ENCODE peak calls at places on chromosomes 13 and 19, in ten cellular contexts. One of them, this sample, is unnamed.

GRCh38 chr19:13463296-13463695 is 43.0 kb downstream of the CACNA1A start:
- DNase-seq in amniotic stem cell: no peak
- DNase-seq in AG10803: peak; percentile 9
- DNase-seq in AML-193: peak; percentile 0
- DNase-seq in GM04504: no peak
- DNase-seq in transverse colon: no peak
- DNase-seq in activated naive CD8-positive, alpha-beta T cell treated with anti-CD3 and anti-CD28 coated beads, Interleukin-2, amount 50 U/mL, for 24 hours: peak; percentile 18
- DNase-seq in T-helper 9 cell: peak; percentile 2
- DNase-seq in fibroblast of pulmonary artery: peak; percentile 14
- DNase-seq in omental fat pad: no peak
- DNase-seq in this sample: no peak

GRCh38 chr13:38965281-38965680 is 25.4 kb downstream of the STOML3 start:
- DNase-seq in amniotic stem cell: no peak
- DNase-seq in AG10803: no peak
- DNase-seq in AML-193: no peak
- DNase-seq in GM04504: no peak
- DNase-seq in transverse colon: no peak
- DNase-seq in activated naive CD8-positive, alpha-beta T cell treated with anti-CD3 and anti-CD28 coated beads, Interleukin-2, amount 50 U/mL, for 24 hours: no peak
- DNase-seq in T-helper 9 cell: no peak
- DNase-seq in fibroblast of pulmonary artery: no peak
- DNase-seq in omental fat pad: no peak
- DNase-seq in this sample: no peak

GRCh38 chr19:43797556-43797955 is 4.7 kb downstream of the LYPD5 start:
- DNase-seq in amniotic stem cell: no peak
- DNase-seq in AG10803: no peak
- DNase-seq in AML-193: no peak
- DNase-seq in GM04504: no peak
- DNase-seq in transverse colon: no peak
- DNase-seq in activated naive CD8-positive, alpha-beta T cell treated with anti-CD3 and anti-CD28 coated beads, Interleukin-2, amount 50 U/mL, for 24 hours: no peak
- DNase-seq in T-helper 9 cell: no peak
- DNase-seq in fibroblast of pulmonary artery: no peak
- DNase-seq in omental fat pad: no peak
- DNase-seq in this sample: no peak

GRCh38 chr13:49373699-49374098 is 70.2 kb downstream of the CAB39L start:
- DNase-seq in amniotic stem cell: no peak
- DNase-seq in AG10803: no peak
- DNase-seq in AML-193: no peak
- DNase-seq in GM04504: no peak
- DNase-seq in transverse colon: no peak
- DNase-seq in activated naive CD8-positive, alpha-beta T cell treated with anti-CD3 and anti-CD28 coated beads, Interleukin-2, amount 50 U/mL, for 24 hours: no peak
- DNase-seq in T-helper 9 cell: no peak
- DNase-seq in fibroblast of pulmonary artery: peak; percentile 24
- DNase-seq in omental fat pad: no peak
- DNase-seq in this sample: no peak

GRCh38 chr13:76009491-76009890 is 373.4 kb downstream of the LMO7 start:
- DNase-seq in amniotic stem cell: no peak
- DNase-seq in AG10803: no peak
- DNase-seq in AML-193: no peak
- DNase-seq in GM04504: no peak
- DNase-seq in transverse colon: no peak
- DNase-seq in activated naive CD8-positive, alpha-beta T cell treated with anti-CD3 and anti-CD28 coated beads, Interleukin-2, amount 50 U/mL, for 24 hours: no peak
- DNase-seq in T-helper 9 cell: no peak
- DNase-seq in fibroblast of pulmonary artery: peak; percentile 21
- DNase-seq in omental fat pad: no peak
- DNase-seq in this sample: peak; percentile 59

GRCh38 chr13:28805193-28805819 is 14.8 kb upstream of the MTUS2 start:
- DNase-seq in amniotic stem cell: no peak
- DNase-seq in AG10803: no peak
- DNase-seq in AML-193: peak; percentile 27
- DNase-seq in GM04504: no peak
- DNase-seq in transverse colon: no peak
- DNase-seq in activated naive CD8-positive, alpha-beta T cell treated with anti-CD3 and anti-CD28 coated beads, Interleukin-2, amount 50 U/mL, for 24 hours: peak; percentile 61
- DNase-seq in T-helper 9 cell: peak; percentile 22
- DNase-seq in fibroblast of pulmonary artery: peak; percentile 13
- DNase-seq in omental fat pad: no peak
- DNase-seq in this sample: no peak

GRCh38 chr19:47228937-47229673 is 1.9 kb downstream of the BBC3 start:
- DNase-seq in amniotic stem cell: no peak
- DNase-seq in AG10803: peak; percentile 57
- DNase-seq in AML-193: no peak
- DNase-seq in GM04504: no peak
- DNase-seq in transverse colon: peak; percentile 29
- DNase-seq in activated naive CD8-positive, alpha-beta T cell treated with anti-CD3 and anti-CD28 coated beads, Interleukin-2, amount 50 U/mL, for 24 hours: peak; percentile 27
- DNase-seq in T-helper 9 cell: peak; percentile 29
- DNase-seq in fibroblast of pulmonary artery: peak; percentile 43
- DNase-seq in omental fat pad: no peak
- DNase-seq in this sample: peak; percentile 67

GRCh38 chr13:96984061-96984508 is 10.2 kb downstream of the OXGR1 start:
- DNase-seq in amniotic stem cell: no peak
- DNase-seq in AG10803: no peak
- DNase-seq in AML-193: no peak
- DNase-seq in GM04504: no peak
- DNase-seq in transverse colon: peak; percentile 76
- DNase-seq in activated naive CD8-positive, alpha-beta T cell treated with anti-CD3 and anti-CD28 coated beads, Interleukin-2, amount 50 U/mL, for 24 hours: no peak
- DNase-seq in T-helper 9 cell: no peak
- DNase-seq in fibroblast of pulmonary artery: peak; percentile 39
- DNase-seq in omental fat pad: no peak
- DNase-seq in this sample: peak; percentile 75

GRCh38 chr19:3335431-3336350 is 30.7 kb upstream of the NFIC start:
- DNase-seq in amniotic stem cell: no peak
- DNase-seq in AG10803: peak; percentile 65
- DNase-seq in AML-193: no peak
- DNase-seq in GM04504: peak; percentile 42
- DNase-seq in transverse colon: peak; percentile 74
- DNase-seq in activated naive CD8-positive, alpha-beta T cell treated with anti-CD3 and anti-CD28 coated beads, Interleukin-2, amount 50 U/mL, for 24 hours: no peak
- DNase-seq in T-helper 9 cell: no peak
- DNase-seq in fibroblast of pulmonary artery: peak; percentile 49
- DNase-seq in omental fat pad: no peak
- DNase-seq in this sample: no peak

GRCh38 chr19:46772170-46773017 is 16.0 kb downstream of the SLC1A5 start:
- DNase-seq in amniotic stem cell: no peak
- DNase-seq in AG10803: peak; percentile 81
- DNase-seq in AML-193: no peak
- DNase-seq in GM04504: no peak
- DNase-seq in transverse colon: no peak
- DNase-seq in activated naive CD8-positive, alpha-beta T cell treated with anti-CD3 and anti-CD28 coated beads, Interleukin-2, amount 50 U/mL, for 24 hours: no peak
- DNase-seq in T-helper 9 cell: no peak
- DNase-seq in fibroblast of pulmonary artery: no peak
- DNase-seq in omental fat pad: no peak
- DNase-seq in this sample: no peak

GRCh38 chr13:98214707-98215106 is 37.6 kb upstream of the RNF113B start:
- DNase-seq in amniotic stem cell: no peak
- DNase-seq in AG10803: no peak
- DNase-seq in AML-193: no peak
- DNase-seq in GM04504: no peak
- DNase-seq in transverse colon: peak; percentile 61
- DNase-seq in activated naive CD8-positive, alpha-beta T cell treated with anti-CD3 and anti-CD28 coated beads, Interleukin-2, amount 50 U/mL, for 24 hours: no peak
- DNase-seq in T-helper 9 cell: no peak
- DNase-seq in fibroblast of pulmonary artery: no peak
- DNase-seq in omental fat pad: no peak
- DNase-seq in this sample: no peak

GRCh38 chr19:16216744-16217670 is 19.3 kb downstream of the AP1M1 start:
- DNase-seq in amniotic stem cell: no peak
- DNase-seq in AG10803: no peak
- DNase-seq in AML-193: no peak
- DNase-seq in GM04504: no peak
- DNase-seq in transverse colon: no peak
- DNase-seq in activated naive CD8-positive, alpha-beta T cell treated with anti-CD3 and anti-CD28 coated beads, Interleukin-2, amount 50 U/mL, for 24 hours: no peak
- DNase-seq in T-helper 9 cell: no peak
- DNase-seq in fibroblast of pulmonary artery: no peak
- DNase-seq in omental fat pad: no peak
- DNase-seq in this sample: no peak

GRCh38 chr19:16249826-16250434 is 52.2 kb downstream of the AP1M1 start:
- DNase-seq in amniotic stem cell: no peak
- DNase-seq in AG10803: peak; percentile 81
- DNase-seq in AML-193: no peak
- DNase-seq in GM04504: peak; percentile 26
- DNase-seq in transverse colon: no peak
- DNase-seq in activated naive CD8-positive, alpha-beta T cell treated with anti-CD3 and anti-CD28 coated beads, Interleukin-2, amount 50 U/mL, for 24 hours: no peak
- DNase-seq in T-helper 9 cell: no peak
- DNase-seq in fibroblast of pulmonary artery: peak; percentile 28
- DNase-seq in omental fat pad: no peak
- DNase-seq in this sample: no peak

GRCh38 chr13:84192125-84192524 is 309.9 kb upstream of the SLITRK1 start:
- DNase-seq in amniotic stem cell: peak; percentile 54
- DNase-seq in AG10803: peak; percentile 87
- DNase-seq in AML-193: no peak
- DNase-seq in GM04504: peak; percentile 10
- DNase-seq in transverse colon: no peak
- DNase-seq in activated naive CD8-positive, alpha-beta T cell treated with anti-CD3 and anti-CD28 coated beads, Interleukin-2, amount 50 U/mL, for 24 hours: no peak
- DNase-seq in T-helper 9 cell: no peak
- DNase-seq in fibroblast of pulmonary artery: peak; percentile 88
- DNase-seq in omental fat pad: no peak
- DNase-seq in this sample: no peak

GRCh38 chr19:12939292-12939606 is 840 bp downstream of the CALR start:
- DNase-seq in amniotic stem cell: no peak
- DNase-seq in AG10803: peak; percentile 49
- DNase-seq in AML-193: no peak
- DNase-seq in GM04504: no peak
- DNase-seq in transverse colon: peak; percentile 28
- DNase-seq in activated naive CD8-positive, alpha-beta T cell treated with anti-CD3 and anti-CD28 coated beads, Interleukin-2, amount 50 U/mL, for 24 hours: no peak
- DNase-seq in T-helper 9 cell: no peak
- DNase-seq in fibroblast of pulmonary artery: peak; percentile 60
- DNase-seq in omental fat pad: no peak
- DNase-seq in this sample: no peak

GRCh38 chr19:43152217-43152616 is 34.1 kb downstream of the PSG5 start:
- DNase-seq in amniotic stem cell: no peak
- DNase-seq in AG10803: no peak
- DNase-seq in AML-193: no peak
- DNase-seq in GM04504: no peak
- DNase-seq in transverse colon: no peak
- DNase-seq in activated naive CD8-positive, alpha-beta T cell treated with anti-CD3 and anti-CD28 coated beads, Interleukin-2, amount 50 U/mL, for 24 hours: no peak
- DNase-seq in T-helper 9 cell: no peak
- DNase-seq in fibroblast of pulmonary artery: peak; percentile 5
- DNase-seq in omental fat pad: no peak
- DNase-seq in this sample: no peak

GRCh38 chr13:104984296-104984818 is 1551.1 kb downstream of the EFNB2 start:
- DNase-seq in amniotic stem cell: no peak
- DNase-seq in AG10803: no peak
- DNase-seq in AML-193: peak; percentile 99
- DNase-seq in GM04504: no peak
- DNase-seq in transverse colon: no peak
- DNase-seq in activated naive CD8-positive, alpha-beta T cell treated with anti-CD3 and anti-CD28 coated beads, Interleukin-2, amount 50 U/mL, for 24 hours: peak; percentile 27
- DNase-seq in T-helper 9 cell: peak; percentile 9
- DNase-seq in fibroblast of pulmonary artery: peak; percentile 65
- DNase-seq in omental fat pad: no peak
- DNase-seq in this sample: peak; percentile 92

GRCh38 chr13:53782400-53783030 is 753.9 kb downstream of the OLFM4 start:
- DNase-seq in amniotic stem cell: peak; percentile 0
- DNase-seq in AG10803: peak; percentile 50
- DNase-seq in AML-193: peak; percentile 62
- DNase-seq in GM04504: peak; percentile 8
- DNase-seq in transverse colon: no peak
- DNase-seq in activated naive CD8-positive, alpha-beta T cell treated with anti-CD3 and anti-CD28 coated beads, Interleukin-2, amount 50 U/mL, for 24 hours: no peak
- DNase-seq in T-helper 9 cell: no peak
- DNase-seq in fibroblast of pulmonary artery: peak; percentile 66
- DNase-seq in omental fat pad: no peak
- DNase-seq in this sample: peak; percentile 57

GRCh38 chr19:42038675-42039074 is 31.3 kb downstream of the GRIK5 start:
- DNase-seq in amniotic stem cell: no peak
- DNase-seq in AG10803: peak; percentile 13
- DNase-seq in AML-193: no peak
- DNase-seq in GM04504: no peak
- DNase-seq in transverse colon: no peak
- DNase-seq in activated naive CD8-positive, alpha-beta T cell treated with anti-CD3 and anti-CD28 coated beads, Interleukin-2, amount 50 U/mL, for 24 hours: no peak
- DNase-seq in T-helper 9 cell: no peak
- DNase-seq in fibroblast of pulmonary artery: no peak
- DNase-seq in omental fat pad: no peak
- DNase-seq in this sample: no peak

GRCh38 chr13:66714795-66715194 is 515.3 kb downstream of the PCDH9 start:
- DNase-seq in amniotic stem cell: no peak
- DNase-seq in AG10803: no peak
- DNase-seq in AML-193: no peak
- DNase-seq in GM04504: no peak
- DNase-seq in transverse colon: no peak
- DNase-seq in activated naive CD8-positive, alpha-beta T cell treated with anti-CD3 and anti-CD28 coated beads, Interleukin-2, amount 50 U/mL, for 24 hours: no peak
- DNase-seq in T-helper 9 cell: no peak
- DNase-seq in fibroblast of pulmonary artery: no peak
- DNase-seq in omental fat pad: no peak
- DNase-seq in this sample: no peak

GRCh38 chr13:98240131-98240530 is 63.1 kb upstream of the RNF113B start:
- DNase-seq in amniotic stem cell: no peak
- DNase-seq in AG10803: no peak
- DNase-seq in AML-193: no peak
- DNase-seq in GM04504: no peak
- DNase-seq in transverse colon: no peak
- DNase-seq in activated naive CD8-positive, alpha-beta T cell treated with anti-CD3 and anti-CD28 coated beads, Interleukin-2, amount 50 U/mL, for 24 hours: no peak
- DNase-seq in T-helper 9 cell: no peak
- DNase-seq in fibroblast of pulmonary artery: no peak
- DNase-seq in omental fat pad: no peak
- DNase-seq in this sample: no peak

GRCh38 chr19:54464044-54464623 is 556 bp upstream of the LENG9 start:
- DNase-seq in amniotic stem cell: no peak
- DNase-seq in AG10803: peak; percentile 49
- DNase-seq in AML-193: peak; percentile 43
- DNase-seq in GM04504: no peak
- DNase-seq in transverse colon: peak; percentile 97
- DNase-seq in activated naive CD8-positive, alpha-beta T cell treated with anti-CD3 and anti-CD28 coated beads, Interleukin-2, amount 50 U/mL, for 24 hours: peak; percentile 87
- DNase-seq in T-helper 9 cell: peak; percentile 72
- DNase-seq in fibroblast of pulmonary artery: peak; percentile 90
- DNase-seq in omental fat pad: peak; percentile 87
- DNase-seq in this sample: peak; percentile 61

GRCh38 chr13:74045583-74045982 is 88.6 kb downstream of the KLF12 start:
- DNase-seq in amniotic stem cell: no peak
- DNase-seq in AG10803: no peak
- DNase-seq in AML-193: no peak
- DNase-seq in GM04504: no peak
- DNase-seq in transverse colon: no peak
- DNase-seq in activated naive CD8-positive, alpha-beta T cell treated with anti-CD3 and anti-CD28 coated beads, Interleukin-2, amount 50 U/mL, for 24 hours: no peak
- DNase-seq in T-helper 9 cell: no peak
- DNase-seq in fibroblast of pulmonary artery: no peak
- DNase-seq in omental fat pad: no peak
- DNase-seq in this sample: no peak

GRCh38 chr13:50129923-50130685 is 114.9 kb downstream of the KCNRG start:
- DNase-seq in amniotic stem cell: no peak
- DNase-seq in AG10803: peak; percentile 59
- DNase-seq in AML-193: no peak
- DNase-seq in GM04504: peak; percentile 21
- DNase-seq in transverse colon: peak; percentile 48
- DNase-seq in activated naive CD8-positive, alpha-beta T cell treated with anti-CD3 and anti-CD28 coated beads, Interleukin-2, amount 50 U/mL, for 24 hours: peak; percentile 38
- DNase-seq in T-helper 9 cell: peak; percentile 25
- DNase-seq in fibroblast of pulmonary artery: peak; percentile 31
- DNase-seq in omental fat pad: no peak
- DNase-seq in this sample: no peak

GRCh38 chr13:27281420-27281819 is 10.8 kb downstream of the RASL11A start:
- DNase-seq in amniotic stem cell: no peak
- DNase-seq in AG10803: no peak
- DNase-seq in AML-193: no peak
- DNase-seq in GM04504: no peak
- DNase-seq in transverse colon: peak; percentile 31
- DNase-seq in activated naive CD8-positive, alpha-beta T cell treated with anti-CD3 and anti-CD28 coated beads, Interleukin-2, amount 50 U/mL, for 24 hours: no peak
- DNase-seq in T-helper 9 cell: no peak
- DNase-seq in fibroblast of pulmonary artery: peak; percentile 20
- DNase-seq in omental fat pad: no peak
- DNase-seq in this sample: no peak

GRCh38 chr13:20301391-20302071 is 69.4 kb upstream of the GJB6 start:
- DNase-seq in amniotic stem cell: no peak
- DNase-seq in AG10803: no peak
- DNase-seq in AML-193: no peak
- DNase-seq in GM04504: no peak
- DNase-seq in transverse colon: no peak
- DNase-seq in activated naive CD8-positive, alpha-beta T cell treated with anti-CD3 and anti-CD28 coated beads, Interleukin-2, amount 50 U/mL, for 24 hours: no peak
- DNase-seq in T-helper 9 cell: no peak
- DNase-seq in fibroblast of pulmonary artery: peak; percentile 5
- DNase-seq in omental fat pad: no peak
- DNase-seq in this sample: no peak

GRCh38 chr19:18520848-18521691 is 800 bp downstream of the ELL start:
- DNase-seq in amniotic stem cell: no peak
- DNase-seq in AG10803: no peak
- DNase-seq in AML-193: peak; percentile 17
- DNase-seq in GM04504: no peak
- DNase-seq in transverse colon: peak; percentile 78
- DNase-seq in activated naive CD8-positive, alpha-beta T cell treated with anti-CD3 and anti-CD28 coated beads, Interleukin-2, amount 50 U/mL, for 24 hours: peak; percentile 39
- DNase-seq in T-helper 9 cell: no peak
- DNase-seq in fibroblast of pulmonary artery: no peak
- DNase-seq in omental fat pad: no peak
- DNase-seq in this sample: peak; percentile 22

GRCh38 chr19:7819337-7819736 is 10.7 kb upstream of the EVI5L start:
- DNase-seq in amniotic stem cell: no peak
- DNase-seq in AG10803: no peak
- DNase-seq in AML-193: no peak
- DNase-seq in GM04504: no peak
- DNase-seq in transverse colon: no peak
- DNase-seq in activated naive CD8-positive, alpha-beta T cell treated with anti-CD3 and anti-CD28 coated beads, Interleukin-2, amount 50 U/mL, for 24 hours: no peak
- DNase-seq in T-helper 9 cell: no peak
- DNase-seq in fibroblast of pulmonary artery: no peak
- DNase-seq in omental fat pad: no peak
- DNase-seq in this sample: no peak